ENCODE peak calls at places on chromosomes 4 and X, in six cellular contexts. One of them, this sample, is unnamed.

GRCh38 chr4:159455675-159456235 is 352.9 kb downstream of the RAPGEF2 start:
- DNase-seq in thyroid gland: peak
- DNase-seq in H7: peak
- DNase-seq in renal cortical epithelial cell: peak
- DNase-seq in NCI-H524: no peak
- DNase-seq in foreskin fibroblast: no peak
- DNase-seq in this sample: peak

GRCh38 chr4:112060212-112060611 is 85.0 kb upstream of the FAM241A start:
- DNase-seq in thyroid gland: no peak
- DNase-seq in H7: peak
- DNase-seq in renal cortical epithelial cell: peak
- DNase-seq in NCI-H524: peak
- DNase-seq in foreskin fibroblast: peak
- DNase-seq in this sample: peak

GRCh38 chr4:176193898-176194297 is 1.5 kb downstream of the SPATA4 start:
- DNase-seq in thyroid gland: no peak
- DNase-seq in H7: no peak
- DNase-seq in renal cortical epithelial cell: peak
- DNase-seq in NCI-H524: no peak
- DNase-seq in foreskin fibroblast: peak
- DNase-seq in this sample: no peak

GRCh38 chrX:45497290-45497689 is 296.6 kb upstream of the DIPK2B start:
- DNase-seq in thyroid gland: no peak
- DNase-seq in H7: no peak
- DNase-seq in renal cortical epithelial cell: peak
- DNase-seq in NCI-H524: no peak
- DNase-seq in foreskin fibroblast: peak
- DNase-seq in this sample: no peak

GRCh38 chrX:108456971-108457477 is 17.4 kb downstream of the COL4A5 start:
- DNase-seq in thyroid gland: no peak
- DNase-seq in H7: no peak
- DNase-seq in renal cortical epithelial cell: no peak
- DNase-seq in NCI-H524: no peak
- DNase-seq in foreskin fibroblast: no peak
- DNase-seq in this sample: no peak

GRCh38 chr4:48976007-48976406 is 10.1 kb upstream of the CWH43 start:
- DNase-seq in thyroid gland: no peak
- DNase-seq in H7: no peak
- DNase-seq in renal cortical epithelial cell: no peak
- DNase-seq in NCI-H524: no peak
- DNase-seq in foreskin fibroblast: no peak
- DNase-seq in this sample: no peak

GRCh38 chr4:185999207-185999606 is 69.7 kb upstream of the TLR3 start:
- DNase-seq in thyroid gland: peak
- DNase-seq in H7: no peak
- DNase-seq in renal cortical epithelial cell: no peak
- DNase-seq in NCI-H524: no peak
- DNase-seq in foreskin fibroblast: no peak
- DNase-seq in this sample: no peak

GRCh38 chr4:183335369-183335940 is 13.2 kb upstream of the CLDN24 start:
- DNase-seq in thyroid gland: no peak
- DNase-seq in H7: no peak
- DNase-seq in renal cortical epithelial cell: peak
- DNase-seq in NCI-H524: no peak
- DNase-seq in foreskin fibroblast: peak
- DNase-seq in this sample: peak

GRCh38 chrX:95974885-95975284 is 709.8 kb upstream of the DIAPH2 start:
- DNase-seq in thyroid gland: no peak
- DNase-seq in H7: no peak
- DNase-seq in renal cortical epithelial cell: no peak
- DNase-seq in NCI-H524: no peak
- DNase-seq in foreskin fibroblast: no peak
- DNase-seq in this sample: no peak

GRCh38 chr4:152828122-152828521 is 48.4 kb downstream of the ARFIP1 start:
- DNase-seq in thyroid gland: no peak
- DNase-seq in H7: no peak
- DNase-seq in renal cortical epithelial cell: no peak
- DNase-seq in NCI-H524: no peak
- DNase-seq in foreskin fibroblast: no peak
- DNase-seq in this sample: no peak

GRCh38 chr4:150181536-150181935 is 103.3 kb downstream of the DCLK2 start:
- DNase-seq in thyroid gland: no peak
- DNase-seq in H7: no peak
- DNase-seq in renal cortical epithelial cell: no peak
- DNase-seq in NCI-H524: peak
- DNase-seq in foreskin fibroblast: no peak
- DNase-seq in this sample: peak

GRCh38 chrX:2159393-2159792 is 341.4 kb downstream of the DHRSX start:
- DNase-seq in thyroid gland: no peak
- DNase-seq in H7: no peak
- DNase-seq in renal cortical epithelial cell: no peak
- DNase-seq in NCI-H524: peak
- DNase-seq in foreskin fibroblast: no peak
- DNase-seq in this sample: no peak

GRCh38 chr4:107034091-107034698 is 1.9 kb downstream of the DKK2 start:
- DNase-seq in thyroid gland: peak
- DNase-seq in H7: peak
- DNase-seq in renal cortical epithelial cell: no peak
- DNase-seq in NCI-H524: peak
- DNase-seq in foreskin fibroblast: peak
- DNase-seq in this sample: no peak

GRCh38 chr4:88952081-88952480 is 104.9 kb downstream of the FAM13A start:
- DNase-seq in thyroid gland: peak
- DNase-seq in H7: no peak
- DNase-seq in renal cortical epithelial cell: no peak
- DNase-seq in NCI-H524: no peak
- DNase-seq in foreskin fibroblast: no peak
- DNase-seq in this sample: no peak

GRCh38 chr4:183546376-183546775 is 41.5 kb downstream of the ING2 start:
- DNase-seq in thyroid gland: no peak
- DNase-seq in H7: no peak
- DNase-seq in renal cortical epithelial cell: no peak
- DNase-seq in NCI-H524: no peak
- DNase-seq in foreskin fibroblast: no peak
- DNase-seq in this sample: no peak

GRCh38 chr4:154612472-154613414 is at the start of gene FGG:
- DNase-seq in thyroid gland: no peak
- DNase-seq in H7: no peak
- DNase-seq in renal cortical epithelial cell: peak
- DNase-seq in NCI-H524: no peak
- DNase-seq in foreskin fibroblast: no peak
- DNase-seq in this sample: no peak

GRCh38 chr4:56786955-56787354 is 34.5 kb downstream of the SPINK2 start:
- DNase-seq in thyroid gland: no peak
- DNase-seq in H7: peak
- DNase-seq in renal cortical epithelial cell: peak
- DNase-seq in NCI-H524: peak
- DNase-seq in foreskin fibroblast: peak
- DNase-seq in this sample: peak

GRCh38 chr4:10684631-10685030 is at the start of gene CLNK:
- DNase-seq in thyroid gland: no peak
- DNase-seq in H7: no peak
- DNase-seq in renal cortical epithelial cell: no peak
- DNase-seq in NCI-H524: no peak
- DNase-seq in foreskin fibroblast: no peak
- DNase-seq in this sample: no peak

GRCh38 chr4:186733778-186734177 is 10.1 kb upstream of the FAT1 start:
- DNase-seq in thyroid gland: no peak
- DNase-seq in H7: no peak
- DNase-seq in renal cortical epithelial cell: peak
- DNase-seq in NCI-H524: no peak
- DNase-seq in foreskin fibroblast: no peak
- DNase-seq in this sample: no peak

GRCh38 chrX:15269618-15270521 is at the start of gene ASB9:
- DNase-seq in thyroid gland: peak
- DNase-seq in H7: peak
- DNase-seq in renal cortical epithelial cell: peak
- DNase-seq in NCI-H524: no peak
- DNase-seq in foreskin fibroblast: peak
- DNase-seq in this sample: peak

GRCh38 chrX:19674041-19674769 is 158.9 kb upstream of the MAP3K15 start:
- DNase-seq in thyroid gland: no peak
- DNase-seq in H7: no peak
- DNase-seq in renal cortical epithelial cell: no peak
- DNase-seq in NCI-H524: no peak
- DNase-seq in foreskin fibroblast: no peak
- DNase-seq in this sample: peak

GRCh38 chrX:130170752-130171445 is 863 bp upstream of the RAB33A start:
- DNase-seq in thyroid gland: no peak
- DNase-seq in H7: peak
- DNase-seq in renal cortical epithelial cell: no peak
- DNase-seq in NCI-H524: peak
- DNase-seq in foreskin fibroblast: no peak
- DNase-seq in this sample: peak

GRCh38 chr4:11130195-11130975 is 298.3 kb downstream of the HS3ST1 start:
- DNase-seq in thyroid gland: no peak
- DNase-seq in H7: no peak
- DNase-seq in renal cortical epithelial cell: no peak
- DNase-seq in NCI-H524: no peak
- DNase-seq in foreskin fibroblast: peak
- DNase-seq in this sample: peak

GRCh38 chr4:111283066-111283677 is 660.3 kb upstream of the PITX2 start:
- DNase-seq in thyroid gland: peak
- DNase-seq in H7: peak
- DNase-seq in renal cortical epithelial cell: peak
- DNase-seq in NCI-H524: peak
- DNase-seq in foreskin fibroblast: peak
- DNase-seq in this sample: peak

GRCh38 chrX:19842542-19842941 is 44.9 kb downstream of the SH3KBP1 start:
- DNase-seq in thyroid gland: no peak
- DNase-seq in H7: no peak
- DNase-seq in renal cortical epithelial cell: no peak
- DNase-seq in NCI-H524: no peak
- DNase-seq in foreskin fibroblast: no peak
- DNase-seq in this sample: no peak

GRCh38 chr4:73869130-73870055 is at the start of gene CXCL1:
- DNase-seq in thyroid gland: peak
- DNase-seq in H7: peak
- DNase-seq in renal cortical epithelial cell: peak
- DNase-seq in NCI-H524: peak
- DNase-seq in foreskin fibroblast: no peak
- DNase-seq in this sample: peak

GRCh38 chr4:187393546-187394344 is 601.8 kb upstream of the ZFP42 start:
- DNase-seq in thyroid gland: no peak
- DNase-seq in H7: no peak
- DNase-seq in renal cortical epithelial cell: no peak
- DNase-seq in NCI-H524: no peak
- DNase-seq in foreskin fibroblast: no peak
- DNase-seq in this sample: no peak

GRCh38 chr4:40672528-40673522 is 43.2 kb upstream of the RBM47 start:
- DNase-seq in thyroid gland: peak
- DNase-seq in H7: peak
- DNase-seq in renal cortical epithelial cell: peak
- DNase-seq in NCI-H524: peak
- DNase-seq in foreskin fibroblast: peak
- DNase-seq in this sample: peak

GRCh38 chrX:378443-378842 is 8.3 kb downstream of the PPP2R3B start:
- DNase-seq in thyroid gland: no peak
- DNase-seq in H7: no peak
- DNase-seq in renal cortical epithelial cell: no peak
- DNase-seq in NCI-H524: no peak
- DNase-seq in foreskin fibroblast: no peak
- DNase-seq in this sample: no peak